ENCODE peak calls at places on chromosomes 16 and 17, in five cellular contexts. E is esophagus muscularis mucosa, G is colonic mucosa, Z is hippocampal formation, H is NCI-H510A. D is an unnamed sample.

GRCh38 chr17:77400445-77400870 is 259.7 kb downstream of the SEC14L1 start:
- DNase-seq in E (no peak), G (no peak), Z (no peak), H (no peak), D (no peak)

GRCh38 chr17:75313941-75314550 is 24.8 kb upstream of the SLC25A19 start:
- DNase-seq in E (no peak), G (no peak), Z (peak), H (no peak), D (peak)

GRCh38 chr17:48241131-48241591 is 133.6 kb downstream of the SNX11 start:
- DNase-seq in E (no peak), G (no peak), Z (no peak), H (no peak), D (no peak)

GRCh38 chr16:26078971-26079370 is 387.2 kb downstream of the HS3ST4 start:
- DNase-seq in E (no peak), G (no peak), Z (no peak), H (peak), D (no peak)

GRCh38 chr17:39854909-39855308 is 9.2 kb downstream of the IKZF3 start:
- DNase-seq in E (no peak), G (no peak), Z (no peak), H (no peak), D (no peak)

GRCh38 chr16:10616395-10616743 is 36.0 kb upstream of the EMP2 start:
- DNase-seq in E (no peak), G (no peak), Z (no peak), H (no peak), D (no peak)

GRCh38 chr17:43175213-43176118 is 4.5 kb downstream of the NBR1 start:
- DNase-seq in E (no peak), G (no peak), Z (no peak), H (no peak), D (no peak)

GRCh38 chr17:27533874-27534815 is 77.9 kb downstream of the KSR1 start:
- DNase-seq in E (no peak), G (no peak), Z (no peak), H (no peak), D (no peak)

GRCh38 chr17:40063034-40063765 is 435 bp downstream of the THRA start:
- DNase-seq in E (peak), G (peak), Z (no peak), H (no peak), D (no peak)

GRCh38 chr17:3547628-3548027 is 10.0 kb downstream of the TRPV3 start:
- DNase-seq in E (no peak), G (no peak), Z (no peak), H (no peak), D (no peak)

D was measured in globus pallidus.